ENCODE peak calls at places on chromosome 20, in four cellular contexts. Q, E, Z and B are unnamed samples.

GRCh38 chr20:47334022-47334551 is 22.4 kb downstream of the ZMYND8 start:
- DNase-seq in Z (no peak), E (peak), Q (no peak), B (no peak)

GRCh38 chr20:20578838-20579237 is 133.6 kb downstream of the RALGAPA2 start:
- DNase-seq in Q (no peak), Z (no peak), E (no peak), B (no peak)

GRCh38 chr20:48463916-48464315 is 363.9 kb downstream of the PREX1 start:
- DNase-seq in Q (no peak), E (no peak), Z (no peak), B (no peak)

GRCh38 chr20:5150226-5151076 is 23.6 kb downstream of the CDS2 start:
- DNase-seq in E (peak), Z (no peak), Q (no peak), B (no peak)

GRCh38 chr20:57594092-57594911 is 25.9 kb downstream of the ZBP1 start:
- DNase-seq in Q (peak), E (peak), Z (no peak), B (peak)

GRCh38 chr20:58697201-58697866 is 4.7 kb downstream of the NPEPL1 start:
- DNase-seq in Z (no peak), E (no peak), Q (peak), B (no peak)

GRCh38 chr20:33532753-33533459 is 43.0 kb downstream of the CBFA2T2 start:
- DNase-seq in Q (no peak), Z (no peak), E (no peak), B (no peak)

GRCh38 chr20:24622856-24623255 is 153.4 kb downstream of the SYNDIG1 start:
- DNase-seq in E (no peak), Q (no peak), Z (no peak), B (no peak)

GRCh38 chr20:23024701-23025100 is 10.4 kb upstream of the SSTR4 start:
- DNase-seq in Q (no peak), E (no peak), Z (no peak), B (no peak)

GRCh38 chr20:58634121-58634817 is 16.8 kb upstream of the STX16 start:
- DNase-seq in E (no peak), Q (no peak), Z (no peak), B (no peak)

GRCh38 chr20:20466341-20466879 is 98.5 kb downstream of the INSM1 start:
- DNase-seq in E (no peak), Q (no peak), Z (peak), B (no peak)

GRCh38 chr20:33246077-33246476 is 10.3 kb downstream of the BPIFA1 start:
- DNase-seq in Z (no peak), E (no peak), Q (no peak), B (no peak)

GRCh38 chr20:54869765-54870164 is 394.4 kb downstream of the DOK5 start:
- DNase-seq in Q (no peak), Z (no peak), E (no peak), B (no peak)

GRCh38 chr20:4507288-4507719 is 214.4 kb upstream of the PRND start:
- DNase-seq in Z (no peak), E (no peak), Q (no peak), B (no peak)

GRCh38 chr20:47392015-47392720 is 35.7 kb upstream of the ZMYND8 start:
- DNase-seq in Z (no peak), E (peak), Q (peak), B (no peak)

GRCh38 chr20:48760403-48760889 is 67.4 kb downstream of the PREX1 start:
- DNase-seq in Z (no peak), Q (no peak), E (no peak), B (no peak)

GRCh38 chr20:7841967-7842301 is 98.3 kb downstream of the HAO1 start:
- DNase-seq in Q (no peak), E (no peak), Z (no peak), B (no peak)

GRCh38 chr20:59354460-59354859 is 54.0 kb downstream of the EDN3 start:
- DNase-seq in Q (no peak), Z (no peak), E (no peak), B (no peak)

GRCh38 chr20:8388707-8389106 is 256.6 kb downstream of the PLCB1 start:
- DNase-seq in Z (no peak), E (no peak), Q (no peak), B (no peak)

GRCh38 chr20:37756234-37756633 is 62.4 kb downstream of the CTNNBL1 start:
- DNase-seq in E (no peak), Z (no peak), Q (no peak), B (no peak)

GRCh38 chr20:63774348-63774735 is 34.8 kb downstream of the SLC2A4RG start:
- DNase-seq in E (no peak), Q (no peak), Z (no peak), B (no peak)
- TF ChIP-seq HDAC6 in E (no peak), Q (no peak), Z (no peak), B (no peak)

GRCh38 chr20:49983848-49984408 is 1.1 kb downstream of the SNAI1 start:
- DNase-seq in Z (no peak), E (no peak), Q (peak), B (no peak)
- TF ChIP-seq HDAC6 in Z (no peak), E (no peak), Q (no peak), B (no peak)

GRCh38 chr20:46139908-46140482 is 21.9 kb downstream of the CD40 start:
- DNase-seq in Z (no peak), E (no peak), Q (no peak), B (no peak)
- TF ChIP-seq HDAC6 in Z (no peak), E (no peak), Q (no peak), B (no peak)

GRCh38 chr20:10218536-10219451 is at the start of gene SNAP25:
- DNase-seq in Q (peak), E (no peak), Z (no peak), B (no peak)
- TF ChIP-seq HDAC6 in Q (no peak), E (no peak), Z (no peak), B (no peak)

DNA sequence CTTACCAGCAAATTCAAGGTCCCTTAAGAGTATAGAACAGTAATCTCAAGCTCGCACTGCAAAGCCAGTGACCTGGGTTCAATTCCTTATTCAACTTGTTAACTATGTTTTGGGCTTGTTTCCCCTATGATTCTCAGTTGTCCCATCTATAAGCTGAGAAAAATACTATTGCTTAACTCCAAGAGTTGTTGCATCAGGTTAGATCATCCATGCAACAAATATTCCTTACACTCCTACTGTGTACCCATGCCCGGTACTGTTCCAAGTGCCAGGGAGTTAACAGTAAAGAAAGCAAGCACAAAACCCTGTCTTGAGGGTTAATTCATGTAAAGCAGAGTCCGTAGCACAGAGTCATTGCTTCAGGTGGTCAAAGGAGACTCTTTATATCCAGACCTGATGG is 247.3 kb downstream of the MAFB start:
- DNase-seq in Q (no peak), E (no peak), Z (no peak), B (no peak)
- TF ChIP-seq HDAC6 in Q (no peak), E (no peak), Z (no peak), B (no peak)

DNA sequence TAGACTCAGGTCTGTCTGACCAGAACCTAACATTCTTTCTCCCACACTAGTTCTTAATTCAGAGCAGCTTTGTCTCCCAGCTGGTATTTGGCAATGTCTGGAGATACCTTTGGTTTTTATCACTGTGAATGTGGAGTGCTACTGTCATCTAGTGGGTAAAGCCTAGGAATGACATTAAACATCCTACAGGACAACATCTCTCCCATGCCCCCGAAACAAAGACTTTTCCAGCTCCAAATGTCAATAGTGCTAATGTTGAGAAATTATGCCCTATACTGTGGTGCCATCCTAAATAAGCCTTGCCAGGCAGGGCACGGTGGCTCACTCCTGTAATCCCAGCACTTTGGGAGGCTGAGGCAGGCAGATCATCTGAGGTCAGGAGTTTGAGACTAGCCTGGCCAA is 4.2 kb upstream of the TTPAL start:
- DNase-seq in Q (no peak), E (peak), Z (no peak), B (no peak)
- TF ChIP-seq HDAC6 in Q (no peak), E (no peak), Z (no peak), B (no peak)

GRCh38 chr20:51578145-51578459 is 35.6 kb upstream of the NFATC2 start:
- DNase-seq in Z (no peak), E (no peak), Q (peak), B (no peak)
- TF ChIP-seq HDAC6 in Z (no peak), E (no peak), Q (no peak), B (no peak)